ENCODE peak calls at places on chromosome 7, in seven cellular contexts. N, Y, F, C, P, W and Q are unnamed samples.

GRCh38 chr7:374706-375490 is 84.9 kb downstream of the FOXL3 start:
- DNase-seq in Y (peak; percentile 41), W (no peak), P (no peak), C (no peak), F (no peak), N (peak; percentile 24), Q (no peak)

GRCh38 chr7:158237672-158238335 is 349.8 kb downstream of the PTPRN2 start:
- DNase-seq in C (no peak), N (peak; percentile 25), F (no peak), W (no peak), Y (no peak), P (no peak), Q (no peak)

GRCh38 chr7:149863500-149863899 is 10.3 kb upstream of the ATP6V0E2 start:
- DNase-seq in C (no peak), F (no peak), Y (no peak), N (no peak), W (no peak), P (no peak), Q (no peak)

GRCh38 chr7:155188821-155189599 is 108.7 kb upstream of the INSIG1 start:
- DNase-seq in W (peak; percentile 50), F (no peak), Y (no peak), N (no peak), C (peak; percentile 53), P (no peak), Q (peak; percentile 14)

GRCh38 chr7:289209-289755 is 688 bp upstream of the FOXL3 start:
- DNase-seq in Y (no peak), C (no peak), P (no peak), F (no peak), N (no peak), W (no peak), Q (no peak)

GRCh38 chr7:38671901-38672559 is 40.9 kb upstream of the AMPH start:
- DNase-seq in Y (no peak), W (no peak), C (no peak), P (no peak), N (no peak), F (no peak), Q (no peak)

GRCh38 chr7:82559203-82559805 is 115.7 kb upstream of the CACNA2D1 start:
- DNase-seq in W (no peak), F (peak; percentile 5), N (peak; percentile 47), P (no peak), C (no peak), Y (no peak), Q (no peak)

GRCh38 chr7:113209449-113210203 is 91.3 kb upstream of the SMIM30 start:
- DNase-seq in W (peak; percentile 58), Y (no peak), P (no peak), C (peak; percentile 56), F (no peak), N (no peak), Q (peak; percentile 51)

GRCh38 chr7:4220011-4220410 is 462.1 kb upstream of the FOXK1 start:
- DNase-seq in C (no peak), W (no peak), P (no peak), N (no peak), F (no peak), Y (no peak), Q (no peak)

GRCh38 chr7:73909051-73909941 is 48.3 kb downstream of the TMEM270 start:
- DNase-seq in F (no peak), C (no peak), W (no peak), N (peak; percentile 22), P (no peak), Y (peak; percentile 60), Q (no peak)

GRCh38 chr7:112510032-112510742 is 29.4 kb downstream of the LSMEM1 start:
- DNase-seq in P (no peak), F (no peak), C (peak; percentile 80), Y (no peak), W (peak; percentile 88), N (no peak), Q (peak; percentile 62)

GRCh38 chr7:16817536-16817935 is 12.7 kb upstream of the AGR2 start:
- DNase-seq in F (no peak), C (peak; percentile 74), P (no peak), Y (no peak), N (no peak), W (peak; percentile 70), Q (peak; percentile 45)

GRCh38 chr7:20159226-20159747 is 57.9 kb downstream of the MACC1 start:
- DNase-seq in P (no peak), N (no peak), F (no peak), W (no peak), Y (no peak), C (no peak), Q (no peak)

GRCh38 chr7:7789551-7789988 is 71.2 kb upstream of the RPA3 start:
- DNase-seq in C (no peak), Y (no peak), N (no peak), W (no peak), P (no peak), F (no peak), Q (no peak)

GRCh38 chr7:37352974-37353948 is 95.4 kb downstream of the ELMO1 start:
- DNase-seq in N (no peak), W (no peak), P (no peak), F (no peak), C (no peak), Y (peak; percentile 51), Q (no peak)

GRCh38 chr7:10727636-10728035 is 246.0 kb upstream of the PHF14 start:
- DNase-seq in C (no peak), P (no peak), F (no peak), W (no peak), N (no peak), Y (no peak), Q (no peak)

GRCh38 chr7:868189-868486 is 8.2 kb upstream of the GET4 start:
- DNase-seq in Y (no peak), C (no peak), P (no peak), F (no peak), N (no peak), W (peak; percentile 5), Q (no peak)

GRCh38 chr7:151689196-151689971 is 169.7 kb upstream of the RHEB start:
- DNase-seq in C (no peak), Y (peak; percentile 36), P (no peak), N (no peak), F (peak; percentile 40), W (no peak), Q (no peak)

GRCh38 chr7:158555034-158555520 is 32.5 kb downstream of the PTPRN2 start:
- DNase-seq in P (no peak), C (no peak), N (no peak), F (no peak), W (no peak), Y (no peak), Q (no peak)

GRCh38 chr7:115704884-115705283 is 325.7 kb downstream of the TFEC start:
- DNase-seq in C (no peak), Y (no peak), F (no peak), N (no peak), W (no peak), P (no peak), Q (no peak)

GRCh38 chr7:28389504-28390385 is 22.6 kb upstream of the CREB5 start:
- DNase-seq in C (peak; percentile 79), P (no peak), W (peak; percentile 77), N (no peak), Y (no peak), F (peak; percentile 76), Q (peak; percentile 92)

GRCh38 chr7:27814054-27814453 is 74.1 kb downstream of the TAX1BP1 start:
- DNase-seq in F (no peak), W (no peak), N (no peak), C (peak; percentile 26), Y (no peak), P (no peak), Q (peak; percentile 7)

GRCh38 chr7:79434098-79434497 is 19.4 kb downstream of the MAGI2 start:
- DNase-seq in P (no peak), W (peak; percentile 92), N (no peak), C (peak; percentile 90), F (no peak), Y (no peak), Q (peak; percentile 76)

DNA sequence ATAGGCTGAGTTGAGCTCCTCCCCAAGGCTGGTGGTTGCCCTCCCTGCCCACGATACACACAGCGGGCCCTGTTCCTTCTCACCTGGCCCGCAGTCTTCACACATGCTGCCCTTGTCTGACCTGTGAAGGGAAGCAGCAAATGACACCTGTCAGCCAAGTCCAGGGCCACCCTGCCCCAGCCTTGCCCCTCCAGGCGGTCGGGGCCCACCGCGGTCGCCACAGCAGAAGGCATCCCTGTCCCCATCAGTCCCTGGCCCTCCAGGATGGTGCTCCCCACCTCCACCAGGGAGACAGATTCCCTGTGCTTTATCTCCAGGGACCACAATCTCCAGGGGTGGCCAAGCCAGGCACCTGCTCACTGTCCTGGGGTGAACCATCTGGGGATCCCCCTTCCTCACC is 81.2 kb upstream of the TMEM248 start:
- DNase-seq in P (no peak), C (no peak), F (no peak), N (no peak), W (no peak), Y (no peak), Q (no peak)
- H3K4me3 ChIP-seq in P (no peak overlapping the region), C (no peak overlapping the region), F (no peak overlapping the region), N (no peak overlapping the region), W (no peak overlapping the region), Y (no peak overlapping the region), Q (no peak overlapping the region)

DNA sequence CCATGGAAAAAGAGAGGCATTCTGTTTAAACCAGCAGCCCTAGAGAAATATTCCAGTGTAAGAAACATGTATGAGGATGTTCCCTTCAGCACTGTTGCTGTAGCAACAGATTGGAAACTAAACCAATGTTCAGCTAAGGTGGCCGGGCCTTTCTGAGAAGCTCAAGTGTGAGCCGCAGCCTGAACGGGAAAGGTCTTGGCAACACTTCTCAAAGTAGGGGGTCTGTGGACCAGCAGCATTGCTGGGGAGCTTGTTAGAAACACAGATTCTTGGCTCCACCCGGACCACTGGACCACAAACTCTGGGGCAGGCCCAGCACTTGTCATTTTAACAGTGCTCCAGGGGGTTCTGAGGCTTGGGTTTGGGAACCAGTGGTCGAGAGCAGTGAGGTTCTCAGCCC is 36.3 kb downstream of the RAMP3 start:
- DNase-seq in P (no peak), F (no peak), Y (no peak), C (no peak), W (no peak), N (no peak), Q (no peak)
- H3K4me1 ChIP-seq in P (no peaks in the 10 kb centered on the region), F (no peaks in the 10 kb centered on the region), Y (no peaks in the 10 kb centered on the region), C (no peaks in the 10 kb centered on the region), W (no peaks in the 10 kb centered on the region), N (no peaks in the 10 kb centered on the region), Q (no peaks in the 10 kb centered on the region)

DNA sequence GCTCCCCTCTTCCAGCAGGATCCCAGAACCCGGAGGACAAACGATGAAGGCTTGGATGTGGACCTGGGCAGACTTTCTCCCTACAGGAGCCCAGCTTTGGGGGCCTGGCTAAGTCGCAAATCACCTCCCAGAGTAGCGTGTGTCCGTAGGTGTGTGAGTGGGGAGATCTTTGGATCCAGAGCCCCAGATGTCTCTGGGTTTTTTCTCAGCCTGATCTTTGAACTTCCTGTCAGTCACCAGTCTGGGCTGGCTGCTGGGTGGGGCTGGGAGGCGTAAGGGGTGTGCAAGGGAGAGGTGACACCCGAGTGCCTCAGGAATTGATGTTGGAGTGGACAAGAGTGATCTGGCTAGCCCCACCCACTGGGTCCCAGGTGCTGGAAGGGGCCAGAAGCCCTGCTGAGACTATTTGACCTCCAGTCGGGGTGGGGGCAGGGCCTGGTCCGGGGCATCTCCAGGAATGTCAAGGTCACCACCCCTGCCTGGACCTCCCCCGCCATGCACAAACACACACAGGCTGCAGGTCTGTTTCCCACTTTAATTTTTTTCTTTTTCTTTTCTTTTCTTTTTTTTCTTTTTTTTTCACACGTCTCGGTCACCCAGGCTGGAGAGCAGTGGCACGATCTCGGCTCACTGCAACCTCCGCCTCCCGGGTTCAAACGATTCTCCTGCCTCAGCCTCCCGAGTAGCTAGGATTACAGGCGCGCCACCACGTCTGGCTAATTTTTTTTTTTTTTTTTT is at the start of gene MOGAT3:
- DNase-seq in P (no peak), F (no peak), C (no peak), N (no peak), W (no peak), Y (no peak), Q (no peak)
- H3K4me3 ChIP-seq in P (no peak within 1 kb of the TSS), F (no peak within 1 kb of the TSS), C (no peak within 1 kb of the TSS), N (peak within 1 kb of the TSS; percentile 12), W (peak within 1 kb of the TSS; percentile 26), Y (no peak within 1 kb of the TSS), Q (no peak within 1 kb of the TSS)

GRCh38 chr7:131630427-131630826 is 74.0 kb upstream of the PODXL start:
- DNase-seq in P (peak; percentile 37), F (no peak), N (no peak), Y (no peak), C (no peak), W (peak; percentile 49), Q (no peak)
- H3K4me1 ChIP-seq in P (peaks cover 26% of the 10 kb centered on the region), F (peaks cover 17% of the 10 kb centered on the region), N (no peaks in the 10 kb centered on the region), Y (no peaks in the 10 kb centered on the region), C (peaks cover 37% of the 10 kb centered on the region), W (peaks cover 66% of the 10 kb centered on the region), Q (peaks cover 46% of the 10 kb centered on the region)